ENCODE peak calls at places on chromosomes 12 and 14, in seven cellular contexts. W is tibial artery, Q is prostate gland, V is left ventricle myocardium inferior, S is colonic mucosa, P is BE2C, J is heart right ventricle. B is an unnamed sample. For H3K27me3, the result is how much of the 10 kb centered on the place peaks cover.

GRCh38 chr12:19712041-19712440 is 272.7 kb downstream of the AEBP2 start:
- DNase-seq in P (no peak), S (no peak), V (no peak), Q (no peak), W (no peak), J (no peak), B (no peak)

GRCh38 chr12:15356831-15357456 is 34.6 kb downstream of the PTPRO start:
- DNase-seq in P (peak), V (no peak), S (no peak), Q (no peak), W (no peak), J (no peak), B (no peak)

GRCh38 chr12:3041558-3042164 is 35.5 kb upstream of the TSPAN9 start:
- DNase-seq in V (no peak), P (peak), S (peak), W (peak), Q (peak), J (no peak), B (peak)

GRCh38 chr14:64554551-64554950 is 4.8 kb downstream of the PPP1R36 start:
- DNase-seq in S (peak), Q (no peak), V (no peak), J (no peak), W (no peak), P (no peak), B (no peak)

GRCh38 chr14:50954811-50955372 is 10.6 kb upstream of the PYGL start:
- DNase-seq in S (no peak), V (no peak), W (no peak), J (no peak), Q (no peak), P (no peak), B (no peak)

GRCh38 chr14:51999084-51999483 is 9.7 kb downstream of the RTRAF start:
- DNase-seq in J (no peak), Q (no peak), P (no peak), S (no peak), V (no peak), W (no peak), B (no peak)

GRCh38 chr12:59499774-59500173 is 96.1 kb upstream of the SLC16A7 start:
- DNase-seq in J (no peak), S (no peak), P (no peak), Q (no peak), V (no peak), W (no peak), B (no peak)

GRCh38 chr12:126492181-126492580 is 1426.9 kb downstream of the AACS start:
- DNase-seq in V (no peak), J (no peak), W (no peak), S (no peak), Q (no peak), P (no peak), B (no peak)

GRCh38 chr14:78164226-78164853 is 5.8 kb upstream of the NRXN3 start:
- DNase-seq in V (no peak), S (peak), P (peak), Q (no peak), W (no peak), J (no peak), B (peak)

GRCh38 chr14:39977198-39977597 is 545.0 kb upstream of the FBXO33 start:
- DNase-seq in V (no peak), P (no peak), W (no peak), J (no peak), S (no peak), Q (no peak), B (no peak)

GRCh38 chr14:23725980-23726746 is 90.0 kb downstream of the DHRS2 start:
- DNase-seq in P (no peak), W (no peak), Q (no peak), S (no peak), J (no peak), V (no peak), B (no peak)

GRCh38 chr12:7303230-7303629 is 642 bp upstream of the ACSM4 start:
- DNase-seq in Q (no peak), S (no peak), P (no peak), W (no peak), J (no peak), V (no peak), B (no peak)

DNA sequence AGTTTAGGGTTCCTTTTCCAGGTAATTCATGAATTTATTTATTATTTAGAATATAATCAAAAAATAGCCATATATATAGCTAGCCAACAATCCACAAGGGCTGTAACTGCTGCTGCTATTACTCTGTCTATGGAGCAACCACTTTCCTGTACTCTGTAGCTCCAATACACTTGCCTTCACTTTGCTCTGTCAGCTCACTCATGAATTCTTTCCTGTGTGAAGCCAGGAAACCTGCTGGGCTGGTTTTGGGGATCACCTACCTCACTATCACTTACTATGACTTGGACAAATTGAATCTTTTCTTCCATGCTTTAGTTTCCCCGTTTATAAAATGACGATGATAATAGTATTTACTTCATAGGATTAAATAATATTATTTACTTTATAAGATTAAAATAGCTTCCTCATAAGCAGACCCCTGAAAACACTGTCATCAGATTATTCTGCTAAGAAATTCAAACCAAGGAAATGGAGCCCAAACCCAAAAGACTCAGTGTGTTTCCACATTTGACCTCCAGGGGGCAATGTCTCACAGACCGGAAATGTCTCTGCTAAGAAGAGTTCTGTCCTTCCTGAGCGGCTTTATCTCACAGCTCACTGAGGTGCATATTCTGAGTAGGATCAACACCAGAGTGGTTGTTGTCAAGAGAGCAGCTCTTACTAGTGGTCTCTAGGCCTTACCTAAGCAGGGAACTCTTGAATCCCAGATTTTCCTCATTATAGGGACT is 457.1 kb downstream of the DAD1 start:
- DNase-seq in J (no peak), V (no peak), Q (no peak), S (peak), W (no peak), P (peak), B (peak)
- TF ChIP-seq CTCF in J (peak), V (peak), Q (peak), S (peak), W (no peak), P (peak), B (peak)

DNA sequence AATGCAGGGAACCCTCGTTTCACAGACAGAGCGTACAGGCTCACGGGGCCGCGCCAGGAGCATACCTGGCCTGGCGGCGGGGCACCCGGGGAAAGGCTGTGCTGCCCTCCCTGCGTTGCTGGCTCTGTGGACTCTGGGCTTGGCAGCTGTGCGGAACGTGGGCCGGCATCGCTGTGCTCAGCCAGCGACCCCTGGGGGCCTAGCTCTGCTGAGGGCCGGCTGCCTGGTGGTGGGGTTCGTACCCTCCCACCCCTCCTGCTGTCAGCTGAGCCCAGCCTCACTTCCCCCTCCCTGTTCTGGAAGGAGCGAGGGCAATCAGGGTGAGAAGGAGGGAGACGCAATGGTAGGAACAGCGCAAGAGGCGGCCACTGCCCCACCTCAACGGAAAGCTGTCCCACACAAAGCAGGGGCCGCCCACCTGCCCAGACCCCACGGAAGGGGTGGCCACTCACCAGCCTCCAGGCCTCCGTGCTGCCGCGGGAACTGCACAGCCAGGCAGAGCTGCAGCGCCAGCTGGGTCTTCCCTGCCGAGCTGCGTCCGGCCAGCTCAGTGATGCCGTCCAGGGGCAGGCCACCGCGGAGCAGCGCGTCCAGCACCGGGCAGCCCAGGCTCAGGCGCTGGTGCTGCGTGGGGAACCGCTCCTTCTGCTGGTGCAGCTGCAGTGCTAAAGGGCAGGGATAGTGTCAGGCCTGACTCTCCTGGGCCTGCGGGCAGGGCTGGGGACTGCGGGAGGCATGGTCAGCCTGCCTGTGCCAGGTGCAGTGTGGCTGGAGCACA is 8.5 kb downstream of the XRCC3 start:
- DNase-seq in Q (no peak), V (no peak), S (no peak), P (peak), J (no peak), W (no peak), B (no peak)
- H3K4me3 ChIP-seq in Q (no peak), V (no peak), S (no peak), P (no peak), J (no peak), W (no peak), B (no peak)

GRCh38 chr14:103103461-103104388 is 9.2 kb downstream of the EXOC3L4 start:
- DNase-seq in J (peak), P (peak), V (peak), W (no peak), S (peak), Q (peak), B (peak)
- H3K27me3 ChIP-seq in J (under half), P (under half), V (half or more), W (under half), S (under half), Q (under half), B (under half)

DNA sequence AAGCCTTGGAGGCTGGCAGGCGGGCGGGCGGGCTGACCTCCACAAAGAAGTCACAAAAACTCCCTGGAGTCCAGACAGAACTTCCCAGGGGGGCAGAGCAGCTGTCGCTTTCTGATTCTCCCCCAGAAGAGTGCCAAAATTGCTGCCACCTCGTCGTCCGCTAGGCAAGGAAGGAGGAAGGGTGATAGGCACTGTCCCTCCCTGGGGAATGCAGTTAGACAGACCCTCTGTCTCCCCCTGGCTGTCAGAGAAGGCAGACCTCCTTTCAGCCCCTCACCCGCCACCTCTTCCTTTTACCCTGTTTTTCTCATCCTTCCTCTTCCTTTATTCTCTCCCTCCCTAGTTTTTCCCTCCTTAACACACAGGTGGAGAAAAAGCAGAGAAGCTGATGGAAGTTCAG is 18.7 kb downstream of the GRIN2B start:
- DNase-seq in Q (no peak), P (peak), W (no peak), V (no peak), S (no peak), J (no peak), B (peak)
- TF ChIP-seq CTCF in Q (no peak), P (peak), W (no peak), V (no peak), S (no peak), J (no peak), B (peak)

GRCh38 chr12:13197526-13198141 is 1.1 kb downstream of the EMP1 start:
- DNase-seq in P (no peak), J (peak), S (peak), Q (no peak), V (peak), W (peak), B (no peak)
- H3K4me3 ChIP-seq in P (no peak), J (peak), S (peak), Q (peak), V (peak), W (peak), B (no peak)

DNA sequence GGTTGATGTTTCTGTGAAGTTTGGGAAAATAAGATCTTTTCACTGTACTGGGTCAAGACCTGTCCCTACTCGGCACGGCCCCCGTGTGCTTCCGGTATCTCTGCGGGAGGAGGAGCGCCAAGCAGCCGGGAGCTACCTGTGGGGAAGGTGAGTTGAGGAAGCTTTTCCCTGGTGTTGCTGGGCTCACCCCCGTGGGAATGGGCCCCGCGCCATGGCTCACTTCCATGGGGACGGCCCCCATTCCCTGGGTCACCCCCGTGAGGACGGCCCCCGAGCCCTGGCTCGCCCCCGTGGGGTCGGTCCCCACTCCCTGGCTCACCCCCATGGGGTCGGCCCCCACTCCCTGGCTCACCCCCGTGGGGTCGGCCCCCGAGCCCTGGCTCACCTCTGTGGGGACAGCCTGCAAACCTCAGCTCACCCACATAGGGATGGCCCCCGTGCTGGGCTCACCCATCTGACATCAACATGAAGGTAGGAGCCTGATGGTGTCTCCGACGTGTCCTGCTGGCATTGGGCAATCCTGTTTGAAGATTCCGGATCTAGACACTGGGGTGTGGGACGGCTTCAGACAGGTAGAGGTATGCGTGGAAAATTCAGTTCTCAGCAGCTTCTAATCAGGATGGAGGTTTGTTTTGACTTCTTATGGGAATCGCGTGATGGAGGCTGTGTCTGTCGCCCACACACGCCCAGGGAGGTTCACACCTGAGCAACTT is 9.1 kb downstream of the LRCOL1 start:
- DNase-seq in V (no peak), S (no peak), J (no peak), P (no peak), Q (no peak), W (no peak), B (no peak)
- H3K27me3 ChIP-seq in V (half or more), S (under half), J (under half), P (half or more), Q (under half), W (under half), B (under half)

GRCh38 chr14:28756896-28757570 is 9.6 kb upstream of the FOXG1 start:
- DNase-seq in P (peak), Q (no peak), S (no peak), V (no peak), W (no peak), J (no peak), B (peak)
- TF ChIP-seq CTCF in P (peak), Q (peak), S (peak), V (peak), W (no peak), J (peak), B (peak)

GRCh38 chr12:32843528-32844095 is 53.0 kb downstream of the PKP2 start:
- DNase-seq in W (no peak), S (no peak), J (no peak), Q (peak), P (no peak), V (no peak), B (no peak)
- H3K4me3 ChIP-seq in W (no peak), S (no peak), J (no peak), Q (no peak), P (no peak), V (no peak), B (no peak)

GRCh38 chr12:5914387-5915149 is 30.5 kb downstream of the ANO2 start:
- DNase-seq in J (no peak), P (no peak), S (no peak), W (peak), Q (no peak), V (no peak), B (no peak)
- H3K27me3 ChIP-seq in J (under half), P (under half), S (under half), W (under half), Q (under half), V (under half), B (under half)

GRCh38 chr12:123365141-123365917 is 682 bp upstream of the SBNO1 start:
- DNase-seq in Q (peak), J (peak), P (peak), W (peak), V (peak), S (peak), B (peak)
- TF ChIP-seq CTCF in Q (peak), J (peak), P (peak), W (peak), V (peak), S (peak), B (peak)